ENCODE peak calls at places on chromosomes 5 and 9, in six cellular contexts. One of them, this sample, is unnamed.

GRCh38 chr5:79924936-79925893 is 65.8 kb downstream of the MTX3 start:
- DNase-seq in mammary epithelial cell: no peak
- DNase-seq in tibial nerve: no peak
- DNase-seq in AG04449: no peak
- DNase-seq in neural progenitor cell: peak; percentile 65
- DNase-seq in A673: peak; percentile 18
- DNase-seq in this sample: peak; percentile 66

GRCh38 chr5:43104102-43104501 is 16.6 kb upstream of the ZNF131 start:
- DNase-seq in mammary epithelial cell: no peak
- DNase-seq in tibial nerve: no peak
- DNase-seq in AG04449: no peak
- DNase-seq in neural progenitor cell: no peak
- DNase-seq in A673: no peak
- DNase-seq in this sample: no peak

GRCh38 chr5:172107606-172108005 is 80.4 kb downstream of the STK10 start:
- DNase-seq in mammary epithelial cell: peak; percentile 46
- DNase-seq in tibial nerve: no peak
- DNase-seq in AG04449: peak; percentile 79
- DNase-seq in neural progenitor cell: no peak
- DNase-seq in A673: no peak
- DNase-seq in this sample: peak; percentile 49

GRCh38 chr5:57551251-57551650 is 68.6 kb upstream of the ACTBL2 start:
- DNase-seq in mammary epithelial cell: no peak
- DNase-seq in tibial nerve: no peak
- DNase-seq in AG04449: no peak
- DNase-seq in neural progenitor cell: no peak
- DNase-seq in A673: no peak
- DNase-seq in this sample: no peak

GRCh38 chr9:111349766-111350165 is 19.7 kb upstream of the OR2K2 start:
- DNase-seq in mammary epithelial cell: no peak
- DNase-seq in tibial nerve: no peak
- DNase-seq in AG04449: no peak
- DNase-seq in neural progenitor cell: no peak
- DNase-seq in A673: no peak
- DNase-seq in this sample: no peak

GRCh38 chr5:132011561-132012384 is at the start of gene ACSL6:
- DNase-seq in mammary epithelial cell: no peak
- DNase-seq in tibial nerve: no peak
- DNase-seq in AG04449: no peak
- DNase-seq in neural progenitor cell: peak; percentile 76
- DNase-seq in A673: no peak
- DNase-seq in this sample: no peak

GRCh38 chr9:116550728-116551436 is 136.2 kb upstream of the TRIM32 start:
- DNase-seq in mammary epithelial cell: peak; percentile 48
- DNase-seq in tibial nerve: no peak
- DNase-seq in AG04449: no peak
- DNase-seq in neural progenitor cell: peak; percentile 16
- DNase-seq in A673: no peak
- DNase-seq in this sample: no peak

GRCh38 chr9:126773004-126773607 is 31.7 kb upstream of the ZBTB43 start:
- DNase-seq in mammary epithelial cell: no peak
- DNase-seq in tibial nerve: no peak
- DNase-seq in AG04449: no peak
- DNase-seq in neural progenitor cell: peak; percentile 65
- DNase-seq in A673: peak; percentile 54
- DNase-seq in this sample: peak; percentile 40

GRCh38 chr5:74149395-74149794 is 491.1 kb downstream of the ENC1 start:
- DNase-seq in mammary epithelial cell: peak; percentile 25
- DNase-seq in tibial nerve: no peak
- DNase-seq in AG04449: peak; percentile 70
- DNase-seq in neural progenitor cell: no peak
- DNase-seq in A673: no peak
- DNase-seq in this sample: peak; percentile 86

GRCh38 chr5:68015933-68016332 is 199.6 kb upstream of the PIK3R1 start:
- DNase-seq in mammary epithelial cell: no peak
- DNase-seq in tibial nerve: no peak
- DNase-seq in AG04449: no peak
- DNase-seq in neural progenitor cell: no peak
- DNase-seq in A673: no peak
- DNase-seq in this sample: no peak

GRCh38 chr5:74667396-74667795 is 17.6 kb upstream of the HEXB start:
- DNase-seq in mammary epithelial cell: no peak
- DNase-seq in tibial nerve: no peak
- DNase-seq in AG04449: no peak
- DNase-seq in neural progenitor cell: no peak
- DNase-seq in A673: no peak
- DNase-seq in this sample: no peak

GRCh38 chr9:94909965-94910730 is 183.6 kb downstream of the AOPEP start:
- DNase-seq in mammary epithelial cell: no peak
- DNase-seq in tibial nerve: no peak
- DNase-seq in AG04449: no peak
- DNase-seq in neural progenitor cell: no peak
- DNase-seq in A673: no peak
- DNase-seq in this sample: no peak

GRCh38 chr5:25006734-25007133 is 362.0 kb upstream of the CDH10 start:
- DNase-seq in mammary epithelial cell: peak; percentile 5
- DNase-seq in tibial nerve: no peak
- DNase-seq in AG04449: peak; percentile 33
- DNase-seq in neural progenitor cell: peak; percentile 57
- DNase-seq in A673: peak; percentile 69
- DNase-seq in this sample: peak; percentile 7

GRCh38 chr5:122849746-122850145 is 4.3 kb downstream of the SNX24 start:
- DNase-seq in mammary epithelial cell: peak; percentile 81
- DNase-seq in tibial nerve: no peak
- DNase-seq in AG04449: no peak
- DNase-seq in neural progenitor cell: no peak
- DNase-seq in A673: no peak
- DNase-seq in this sample: peak; percentile 93

GRCh38 chr5:85479849-85480248 is 1095.2 kb upstream of the EDIL3 start:
- DNase-seq in mammary epithelial cell: no peak
- DNase-seq in tibial nerve: no peak
- DNase-seq in AG04449: no peak
- DNase-seq in neural progenitor cell: no peak
- DNase-seq in A673: peak; percentile 31
- DNase-seq in this sample: no peak

GRCh38 chr5:9818340-9818845 is 188.2 kb upstream of the TAS2R1 start:
- DNase-seq in mammary epithelial cell: no peak
- DNase-seq in tibial nerve: no peak
- DNase-seq in AG04449: no peak
- DNase-seq in neural progenitor cell: no peak
- DNase-seq in A673: no peak
- DNase-seq in this sample: no peak

GRCh38 chr5:2538169-2538568 is 213.3 kb downstream of the IRX2 start:
- DNase-seq in mammary epithelial cell: no peak
- DNase-seq in tibial nerve: no peak
- DNase-seq in AG04449: no peak
- DNase-seq in neural progenitor cell: peak; percentile 95
- DNase-seq in A673: no peak
- DNase-seq in this sample: no peak

GRCh38 chr9:119811030-119811429 is 441.8 kb upstream of the BRINP1 start:
- DNase-seq in mammary epithelial cell: no peak
- DNase-seq in tibial nerve: no peak
- DNase-seq in AG04449: no peak
- DNase-seq in neural progenitor cell: no peak
- DNase-seq in A673: no peak
- DNase-seq in this sample: no peak

GRCh38 chr5:55037046-55037771 is 13.2 kb downstream of the GZMK start:
- DNase-seq in mammary epithelial cell: no peak
- DNase-seq in tibial nerve: no peak
- DNase-seq in AG04449: no peak
- DNase-seq in neural progenitor cell: peak; percentile 43
- DNase-seq in A673: no peak
- DNase-seq in this sample: peak; percentile 14

GRCh38 chr5:160169326-160169725 is 50.1 kb upstream of the PWWP2A start:
- DNase-seq in mammary epithelial cell: no peak
- DNase-seq in tibial nerve: no peak
- DNase-seq in AG04449: peak; percentile 91
- DNase-seq in neural progenitor cell: no peak
- DNase-seq in A673: peak; percentile 60
- DNase-seq in this sample: peak; percentile 79

GRCh38 chr5:14208071-14209021 is 65.2 kb downstream of the TRIO start:
- DNase-seq in mammary epithelial cell: peak; percentile 90
- DNase-seq in tibial nerve: no peak
- DNase-seq in AG04449: no peak
- DNase-seq in neural progenitor cell: no peak
- DNase-seq in A673: no peak
- DNase-seq in this sample: peak; percentile 91

GRCh38 chr5:161064800-161065199 is 212.8 kb upstream of the ATP10B start:
- DNase-seq in mammary epithelial cell: no peak
- DNase-seq in tibial nerve: no peak
- DNase-seq in AG04449: no peak
- DNase-seq in neural progenitor cell: no peak
- DNase-seq in A673: no peak
- DNase-seq in this sample: no peak

GRCh38 chr5:149749481-149750365 is 19.6 kb downstream of the PPARGC1B start:
- DNase-seq in mammary epithelial cell: peak; percentile 48
- DNase-seq in tibial nerve: no peak
- DNase-seq in AG04449: no peak
- DNase-seq in neural progenitor cell: no peak
- DNase-seq in A673: no peak
- DNase-seq in this sample: peak; percentile 67

GRCh38 chr5:149915392-149916260 is 29.0 kb downstream of the PDE6A start:
- DNase-seq in mammary epithelial cell: peak; percentile 82
- DNase-seq in tibial nerve: no peak
- DNase-seq in AG04449: no peak
- DNase-seq in neural progenitor cell: no peak
- DNase-seq in A673: no peak
- DNase-seq in this sample: peak; percentile 81

GRCh38 chr5:38707352-38708324 is 138.2 kb upstream of the OSMR start:
- DNase-seq in mammary epithelial cell: no peak
- DNase-seq in tibial nerve: no peak
- DNase-seq in AG04449: no peak
- DNase-seq in neural progenitor cell: no peak
- DNase-seq in A673: no peak
- DNase-seq in this sample: no peak

GRCh38 chr9:93059097-93059959 is 827 bp downstream of the SUSD3 start:
- DNase-seq in mammary epithelial cell: no peak
- DNase-seq in tibial nerve: no peak
- DNase-seq in AG04449: no peak
- DNase-seq in neural progenitor cell: no peak
- DNase-seq in A673: no peak
- DNase-seq in this sample: no peak

GRCh38 chr9:124133752-124134151 is 122.2 kb downstream of the LHX2 start:
- DNase-seq in mammary epithelial cell: no peak
- DNase-seq in tibial nerve: peak; percentile 26
- DNase-seq in AG04449: no peak
- DNase-seq in neural progenitor cell: peak; percentile 63
- DNase-seq in A673: no peak
- DNase-seq in this sample: no peak

DNA sequence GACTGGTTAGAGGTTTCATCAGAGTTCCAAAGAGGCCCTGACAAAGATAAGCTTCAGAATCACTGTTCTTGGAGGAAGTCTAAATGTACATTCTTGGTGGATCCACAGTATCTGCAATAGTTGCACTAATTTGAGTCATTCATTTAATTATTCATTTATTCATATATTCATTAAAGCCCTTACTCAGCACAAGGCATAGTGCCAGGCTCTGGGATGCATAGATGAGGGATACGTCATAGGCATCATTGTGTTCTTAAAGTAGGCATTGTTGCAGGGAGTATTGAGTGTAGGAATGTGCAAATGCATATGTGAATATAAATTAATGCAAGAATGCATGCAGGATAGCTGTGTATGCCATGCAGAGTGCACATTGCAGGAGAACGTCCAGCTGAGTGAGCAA is 100.7 kb downstream of the DRD1 start:
- DNase-seq in mammary epithelial cell: no peak
- DNase-seq in tibial nerve: no peak
- DNase-seq in AG04449: no peak
- DNase-seq in neural progenitor cell: no peak
- DNase-seq in A673: peak; percentile 74
- DNase-seq in this sample: no peak
- H3K4me3 ChIP-seq in mammary epithelial cell: no peak overlapping the region
- H3K4me3 ChIP-seq in tibial nerve: no peak overlapping the region
- H3K4me3 ChIP-seq in AG04449: no peak overlapping the region
- H3K4me3 ChIP-seq in neural progenitor cell: no peak overlapping the region
- H3K4me3 ChIP-seq in A673: no peak overlapping the region
- H3K4me3 ChIP-seq in this sample: no peak overlapping the region

DNA sequence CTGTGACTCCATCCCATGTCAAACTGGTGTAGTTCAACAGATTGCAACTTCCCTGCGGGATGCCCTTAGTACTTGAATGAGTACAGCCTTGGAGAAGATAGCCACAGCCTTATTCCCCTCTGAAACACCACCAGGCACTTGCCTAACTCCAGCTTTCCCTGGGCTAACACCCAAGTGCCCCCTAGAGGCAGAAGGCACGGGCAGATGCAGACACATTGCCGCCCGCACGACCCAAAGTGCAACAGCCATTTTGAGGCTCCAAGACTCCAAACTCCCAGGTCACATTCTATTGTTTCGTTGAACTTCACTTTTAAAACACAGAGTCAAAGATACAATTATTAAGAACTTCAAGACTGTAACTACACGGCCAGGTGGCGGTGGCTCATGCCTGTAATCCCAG is 163.6 kb upstream of the CDH6 start:
- DNase-seq in mammary epithelial cell: no peak
- DNase-seq in tibial nerve: no peak
- DNase-seq in AG04449: no peak
- DNase-seq in neural progenitor cell: no peak
- DNase-seq in A673: peak; percentile 21
- DNase-seq in this sample: no peak
- TF ChIP-seq CTCF in mammary epithelial cell: no peak
- TF ChIP-seq CTCF in tibial nerve: no peak
- TF ChIP-seq CTCF in AG04449: no peak
- TF ChIP-seq CTCF in neural progenitor cell: peak; percentile 4
- TF ChIP-seq CTCF in A673: peak; percentile 43
- TF ChIP-seq CTCF in this sample: no peak

DNA sequence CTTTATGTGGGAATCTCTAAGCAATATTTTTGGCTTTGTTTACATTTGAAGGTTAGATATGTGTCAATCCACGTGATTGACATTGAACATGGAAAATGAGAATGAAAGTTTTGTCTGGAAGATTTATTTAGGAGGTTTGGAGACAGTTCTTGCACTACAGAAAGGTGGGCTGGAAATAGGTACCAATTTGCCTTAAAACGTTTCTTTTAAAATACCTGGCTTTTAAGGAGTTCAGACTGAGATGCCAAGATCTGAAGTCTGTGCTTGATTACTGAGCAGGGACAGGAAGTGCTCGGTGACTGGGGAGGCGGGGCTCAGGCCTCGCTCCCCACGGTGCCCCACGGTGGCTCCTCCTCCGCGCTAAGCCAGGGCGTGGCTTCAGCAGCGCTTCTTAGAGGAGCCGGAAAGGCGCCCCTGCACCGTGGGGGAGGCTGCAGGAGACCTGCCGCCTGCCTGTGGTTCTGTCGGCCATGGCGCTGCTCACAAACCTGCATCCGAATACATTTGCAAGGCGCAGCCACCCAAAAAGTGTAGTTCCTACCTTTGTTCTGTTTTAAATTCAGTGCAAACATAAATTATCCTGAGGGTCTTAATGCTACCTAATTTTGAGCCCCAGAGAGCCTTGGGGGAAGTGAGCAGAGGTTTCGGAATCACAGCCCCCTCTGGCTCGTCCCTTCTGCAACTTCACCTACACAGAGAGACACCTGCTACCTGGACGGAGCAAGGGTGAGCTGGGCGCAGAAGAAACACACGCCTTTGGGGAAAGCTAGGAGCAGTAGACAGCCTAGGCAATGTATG is 49.2 kb downstream of the USP20 start:
- DNase-seq in mammary epithelial cell: peak; percentile 65
- DNase-seq in tibial nerve: peak; percentile 74
- DNase-seq in AG04449: no peak
- DNase-seq in neural progenitor cell: peak; percentile 94
- DNase-seq in A673: peak; percentile 97
- DNase-seq in this sample: peak; percentile 87
- H3K4me3 ChIP-seq in mammary epithelial cell: peak overlapping the region; percentile 15
- H3K4me3 ChIP-seq in tibial nerve: no peak overlapping the region
- H3K4me3 ChIP-seq in AG04449: peak overlapping the region; percentile 36
- H3K4me3 ChIP-seq in neural progenitor cell: peak overlapping the region; percentile 13
- H3K4me3 ChIP-seq in A673: no peak overlapping the region
- H3K4me3 ChIP-seq in this sample: peak overlapping the region; percentile 40

GRCh38 chr9:89353989-89354388 is 35.7 kb downstream of the SECISBP2 start:
- DNase-seq in mammary epithelial cell: no peak
- DNase-seq in tibial nerve: no peak
- DNase-seq in AG04449: no peak
- DNase-seq in neural progenitor cell: no peak
- DNase-seq in A673: no peak
- DNase-seq in this sample: no peak
- TF ChIP-seq CTCF in mammary epithelial cell: no peak
- TF ChIP-seq CTCF in tibial nerve: no peak
- TF ChIP-seq CTCF in AG04449: no peak
- TF ChIP-seq CTCF in neural progenitor cell: no peak
- TF ChIP-seq CTCF in A673: no peak
- TF ChIP-seq CTCF in this sample: no peak

This sample was measured in epithelial cell of esophagus.